ENCODE peak calls at places on chromosomes 13 and 19, in ten cellular contexts. O is CD8-positive, alpha-beta T cell; D is cardiac muscle cell; U is SK-N-DZ; P is fibroblast of the aortic adventitia; A is heart right ventricle; M is AG08395; V is stimulated activated CD4-positive, alpha-beta T cell treated with anti-CD3 and anti-CD28 coated beads, Interleukin-4, amount 100 ng/mL, for 1 hour; S is T-helper 2 cell; Y is activated gamma-delta T cell treated with Interleukin-2 at 50 U/mL for 16 hours. H is an unnamed sample.

GRCh38 chr13:107025991-107026390 is 458.1 kb upstream of the ARGLU1 start:
- DNase-seq in O (no peak), D (peak), U (no peak), P (no peak), A (peak), M (peak), V (no peak), S (no peak), Y (no peak), H (no peak)

GRCh38 chr13:74052402-74052928 is 81.7 kb downstream of the KLF12 start:
- DNase-seq in O (no peak), D (no peak), U (no peak), P (no peak), A (no peak), M (no peak), V (no peak), S (no peak), Y (no peak), H (no peak)

GRCh38 chr19:50835785-50836542 is 2.6 kb upstream of the KLK15 start:
- DNase-seq in O (peak), D (peak), U (peak), P (peak), A (peak), M (peak), V (peak), S (peak), Y (peak), H (peak)

GRCh38 chr19:50925734-50926133 is 14.5 kb upstream of the KLK4 start:
- DNase-seq in O (no peak), D (no peak), U (no peak), P (peak), A (no peak), M (no peak), V (no peak), S (no peak), Y (no peak), H (no peak)

GRCh38 chr13:110520431-110521295 is 40.9 kb downstream of the RAB20 start:
- DNase-seq in O (no peak), D (no peak), U (no peak), P (peak), A (peak), M (peak), V (no peak), S (no peak), Y (no peak), H (no peak)

GRCh38 chr19:42480335-42481095 is 37.8 kb upstream of the CXCL17 start:
- DNase-seq in O (no peak), D (no peak), U (no peak), P (peak), A (no peak), M (peak), V (no peak), S (no peak), Y (no peak), H (no peak)

GRCh38 chr13:98365291-98365690 is 188.2 kb upstream of the RNF113B start:
- DNase-seq in O (no peak), D (no peak), U (no peak), P (no peak), A (no peak), M (no peak), V (no peak), S (no peak), Y (no peak), H (no peak)

GRCh38 chr13:24217601-24218281 is 57.2 kb downstream of the SPATA13 start:
- DNase-seq in O (no peak), D (no peak), U (no peak), P (peak), A (no peak), M (no peak), V (no peak), S (no peak), Y (no peak), H (no peak)

GRCh38 chr13:80341098-80341701 is at the start of gene SPRY2:
- DNase-seq in O (peak), D (peak), U (peak), P (peak), A (peak), M (peak), V (peak), S (no peak), Y (peak), H (peak)

GRCh38 chr19:22945560-22945959 is 57.4 kb downstream of the ZNF728 start:
- DNase-seq in O (no peak), D (peak), U (no peak), P (peak), A (no peak), M (no peak), V (no peak), S (no peak), Y (no peak), H (no peak)

GRCh38 chr13:110284809-110285519 is 22.0 kb downstream of the COL4A1 start:
- DNase-seq in O (no peak), D (no peak), U (peak), P (no peak), A (no peak), M (no peak), V (no peak), S (no peak), Y (no peak), H (no peak)

GRCh38 chr19:35897706-35898451 is 2.5 kb downstream of the NFKBID start:
- DNase-seq in O (no peak), D (no peak), U (no peak), P (no peak), A (no peak), M (no peak), V (no peak), S (no peak), Y (no peak), H (no peak)

GRCh38 chr13:52061587-52061986 is 37.1 kb downstream of the UTP14C start:
- DNase-seq in O (no peak), D (no peak), U (no peak), P (peak), A (peak), M (peak), V (no peak), S (no peak), Y (no peak), H (no peak)

GRCh38 chr13:44044544-44045178 is 165.0 kb downstream of the LACC1 start:
- DNase-seq in O (no peak), D (no peak), U (no peak), P (no peak), A (no peak), M (no peak), V (no peak), S (no peak), Y (no peak), H (no peak)

GRCh38 chr13:45300190-45300985 is 40.6 kb downstream of the TPT1 start:
- DNase-seq in O (no peak), D (no peak), U (no peak), P (no peak), A (no peak), M (no peak), V (no peak), S (no peak), Y (no peak), H (no peak)

GRCh38 chr19:3387645-3388589 is 21.5 kb downstream of the NFIC start:
- DNase-seq in O (no peak), D (no peak), U (no peak), P (peak), A (peak), M (peak), V (no peak), S (no peak), Y (no peak), H (no peak)

GRCh38 chr13:98405690-98406344 is 171.1 kb downstream of the STK24 start:
- DNase-seq in O (no peak), D (no peak), U (no peak), P (no peak), A (no peak), M (no peak), V (no peak), S (no peak), Y (no peak), H (no peak)

GRCh38 chr19:46955114-46955812 is 64.4 kb upstream of the NPAS1 start:
- DNase-seq in O (peak), D (no peak), U (no peak), P (peak), A (no peak), M (no peak), V (peak), S (no peak), Y (no peak), H (no peak)

GRCh38 chr19:6481541-6482342 is at the start of gene DENND1C:
- DNase-seq in O (peak), D (peak), U (peak), P (no peak), A (no peak), M (no peak), V (peak), S (peak), Y (peak), H (peak)

GRCh38 chr13:107275945-107276614 is 708.1 kb upstream of the ARGLU1 start:
- DNase-seq in O (no peak), D (no peak), U (no peak), P (no peak), A (no peak), M (no peak), V (no peak), S (no peak), Y (no peak), H (no peak)

GRCh38 chr13:20294497-20294896 is 62.4 kb upstream of the GJB6 start:
- DNase-seq in O (no peak), D (no peak), U (no peak), P (no peak), A (no peak), M (no peak), V (no peak), S (no peak), Y (no peak), H (no peak)

GRCh38 chr13:112210401-112210800 is 143.5 kb downstream of the SOX1 start:
- DNase-seq in O (no peak), D (no peak), U (no peak), P (no peak), A (no peak), M (no peak), V (no peak), S (no peak), Y (no peak), H (no peak)

GRCh38 chr13:24040835-24041234 is 119.7 kb upstream of the SPATA13 start:
- DNase-seq in O (no peak), D (no peak), U (no peak), P (no peak), A (no peak), M (no peak), V (no peak), S (no peak), Y (no peak), H (no peak)

GRCh38 chr19:55075366-55075998 is at the start of gene EPS8L1:
- DNase-seq in O (no peak), D (no peak), U (no peak), P (no peak), A (no peak), M (no peak), V (no peak), S (no peak), Y (no peak), H (no peak)

GRCh38 chr13:57045816-57046691 is 94.7 kb upstream of the PRR20A start:
- DNase-seq in O (no peak), D (peak), U (no peak), P (no peak), A (no peak), M (no peak), V (no peak), S (no peak), Y (no peak), H (no peak)

GRCh38 chr19:6226012-6226411 is 53.8 kb downstream of the MLLT1 start:
- DNase-seq in O (no peak), D (no peak), U (no peak), P (no peak), A (no peak), M (no peak), V (no peak), S (no peak), Y (no peak), H (no peak)

GRCh38 chr13:102770435-102770834 is 3.2 kb downstream of the TEX30 start:
- DNase-seq in O (no peak), D (no peak), U (no peak), P (no peak), A (no peak), M (no peak), V (no peak), S (no peak), Y (no peak), H (peak)

GRCh38 chr13:50410921-50411712 is 395.9 kb downstream of the KCNRG start:
- DNase-seq in O (no peak), D (peak), U (no peak), P (peak), A (no peak), M (peak), V (no peak), S (no peak), Y (no peak), H (no peak)

H was measured in HuH-7.5.